ENCODE peak calls at places on chromosome 15, in ten cellular contexts. J is stimulated activated CD8-positive, alpha-beta memory T cell treated with anti-CD3 and anti-CD28 coated beads, Interleukin-7, amount 100 ng/mL, for 24 hours; R is D341Med; I is RWPE2; L is HL-60; Q is activated gamma-delta T cell treated with Interleukin-2 at 50 U/mL for 16 hours; E is T-helper 1 cell; D is EL; S is activated T-cell treated with anti-CD3 and anti-CD28 coated beads for 1 hour; A is LHCN-M2. H is an unnamed sample.
A peak's percentile ranks its signal among the peaks of the same experiment; 100 is the strongest.

GRCh38 chr15:35654334-35654733 is 108.4 kb upstream of the DPH6 start:
- DNase-seq in J (no peak), R (no peak), I (no peak), L (no peak), Q (no peak), E (no peak), D (no peak), S (no peak), A (no peak), H (no peak)

GRCh38 chr15:99249270-99249817 is at the start of gene TTC23:
- DNase-seq in J (no peak), R (no peak), I (no peak), L (no peak), Q (no peak), E (no peak), D (peak; percentile 90), S (no peak), A (peak; percentile 92), H (no peak)

GRCh38 chr15:101543431-101543830 is 53.9 kb upstream of the PCSK6 start:
- DNase-seq in J (no peak), R (no peak), I (no peak), L (no peak), Q (no peak), E (no peak), D (no peak), S (no peak), A (no peak), H (no peak)

GRCh38 chr15:76034111-76034510 is 21.9 kb upstream of the NRG4 start:
- DNase-seq in J (no peak), R (no peak), I (no peak), L (no peak), Q (no peak), E (no peak), D (no peak), S (no peak), A (no peak), H (no peak)

GRCh38 chr15:29736012-29736744 is 86.1 kb downstream of the TJP1 start:
- DNase-seq in J (no peak), R (no peak), I (no peak), L (no peak), Q (no peak), E (no peak), D (no peak), S (no peak), A (peak; percentile 57), H (no peak)

GRCh38 chr15:47587938-47588817 is 129.1 kb upstream of the SEMA6D start:
- DNase-seq in J (no peak), R (no peak), I (no peak), L (no peak), Q (no peak), E (no peak), D (no peak), S (no peak), A (no peak), H (no peak)

GRCh38 chr15:81155375-81156218 is 21.5 kb downstream of the CFAP161 start:
- DNase-seq in J (no peak), R (peak; percentile 53), I (no peak), L (peak; percentile 17), Q (no peak), E (no peak), D (peak; percentile 35), S (no peak), A (peak; percentile 47), H (no peak)

GRCh38 chr15:77186518-77187095 is 115.7 kb upstream of the TSPAN3 start:
- DNase-seq in J (no peak), R (peak; percentile 46), I (no peak), L (no peak), Q (no peak), E (no peak), D (peak; percentile 13), S (no peak), A (peak; percentile 31), H (no peak)

GRCh38 chr15:30985081-30985531 is 6.3 kb downstream of the MTMR10 start:
- DNase-seq in J (no peak), R (peak; percentile 29), I (no peak), L (no peak), Q (no peak), E (no peak), D (peak; percentile 56), S (no peak), A (no peak), H (no peak)

GRCh38 chr15:48242015-48242414 is 35.9 kb downstream of the SLC12A1 start:
- DNase-seq in J (no peak), R (no peak), I (no peak), L (no peak), Q (no peak), E (no peak), D (no peak), S (no peak), A (no peak), H (no peak)

GRCh38 chr15:85037617-85038016 is 56.0 kb downstream of the PDE8A start:
- DNase-seq in J (no peak), R (no peak), I (no peak), L (no peak), Q (no peak), E (no peak), D (no peak), S (no peak), A (no peak), H (no peak)

GRCh38 chr15:23628612-23629233 is 18.9 kb downstream of the MAGEL2 start:
- DNase-seq in J (no peak), R (no peak), I (no peak), L (no peak), Q (no peak), E (no peak), D (no peak), S (no peak), A (no peak), H (no peak)

GRCh38 chr15:52284164-52284563 is 11.4 kb downstream of the MYO5C start:
- DNase-seq in J (no peak), R (no peak), I (no peak), L (no peak), Q (no peak), E (no peak), D (peak; percentile 29), S (no peak), A (no peak), H (no peak)

GRCh38 chr15:73873889-73874511 is 636 bp downstream of the TBC1D21 start:
- DNase-seq in J (no peak), R (no peak), I (no peak), L (peak; percentile 11), Q (peak; percentile 21), E (no peak), D (peak; percentile 53), S (no peak), A (peak; percentile 53), H (no peak)

GRCh38 chr15:37031198-37031597 is 69.2 kb downstream of the MEIS2 start:
- DNase-seq in J (no peak), R (no peak), I (no peak), L (no peak), Q (no peak), E (no peak), D (peak; percentile 57), S (no peak), A (peak; percentile 48), H (no peak)

GRCh38 chr15:52004806-52005205 is 14.2 kb upstream of the MAPK6 start:
- DNase-seq in J (no peak), R (no peak), I (no peak), L (no peak), Q (no peak), E (no peak), D (no peak), S (no peak), A (no peak), H (no peak)

GRCh38 chr15:59437777-59438574 is at the start of gene FAM81A:
- DNase-seq in J (no peak), R (peak; percentile 99), I (peak; percentile 78), L (peak; percentile 32), Q (peak; percentile 32), E (peak; percentile 12), D (peak; percentile 78), S (peak; percentile 10), A (peak; percentile 54), H (no peak)

GRCh38 chr15:35566991-35567390 is 21.0 kb upstream of the DPH6 start:
- DNase-seq in J (no peak), R (no peak), I (no peak), L (no peak), Q (no peak), E (no peak), D (no peak), S (no peak), A (no peak), H (no peak)

GRCh38 chr15:72515591-72516389 is 41.7 kb downstream of the ARIH1 start:
- DNase-seq in J (no peak), R (peak; percentile 19), I (no peak), L (no peak), Q (no peak), E (no peak), D (peak; percentile 13), S (no peak), A (no peak), H (no peak)

GRCh38 chr15:43828061-43828657 is 1.4 kb downstream of the WDR76 start:
- DNase-seq in J (no peak), R (no peak), I (no peak), L (no peak), Q (no peak), E (no peak), D (peak; percentile 28), S (no peak), A (peak; percentile 37), H (no peak)

GRCh38 chr15:31263751-31264533 is 62.7 kb upstream of the KLF13 start:
- DNase-seq in J (peak; percentile 44), R (peak; percentile 46), I (peak; percentile 77), L (peak; percentile 99), Q (peak; percentile 71), E (peak; percentile 54), D (no peak), S (peak; percentile 70), A (no peak), H (peak; percentile 48)

GRCh38 chr15:25775317-25775912 is 87.7 kb downstream of the ATP10A start:
- DNase-seq in J (no peak), R (no peak), I (peak; percentile 63), L (no peak), Q (no peak), E (no peak), D (peak; percentile 74), S (no peak), A (peak; percentile 85), H (no peak)

GRCh38 chr15:59216911-59217310 is 10.3 kb downstream of the LDHAL6B start:
- DNase-seq in J (no peak), R (no peak), I (peak; percentile 9), L (no peak), Q (no peak), E (no peak), D (no peak), S (no peak), A (no peak), H (no peak)

GRCh38 chr15:28992996-28993719 is 107.4 kb downstream of the APBA2 start:
- DNase-seq in J (no peak), R (no peak), I (no peak), L (no peak), Q (no peak), E (no peak), D (peak; percentile 69), S (no peak), A (no peak), H (no peak)

GRCh38 chr15:81113861-81114261 is 20.2 kb upstream of the CFAP161 start:
- DNase-seq in J (no peak), R (no peak), I (no peak), L (no peak), Q (no peak), E (no peak), D (no peak), S (no peak), A (no peak), H (no peak)

GRCh38 chr15:101501703-101502373 is 12.3 kb upstream of the PCSK6 start:
- DNase-seq in J (peak; percentile 29), R (peak; percentile 91), I (peak; percentile 74), L (no peak), Q (peak; percentile 43), E (no peak), D (peak; percentile 27), S (peak; percentile 22), A (peak; percentile 6), H (no peak)

GRCh38 chr15:76109046-76109445 is 49.3 kb downstream of the TMEM266 start:
- DNase-seq in J (no peak), R (no peak), I (no peak), L (no peak), Q (no peak), E (no peak), D (no peak), S (no peak), A (no peak), H (no peak)

GRCh38 chr15:92448370-92448769 is 54.7 kb downstream of the ST8SIA2 start:
- DNase-seq in J (no peak), R (no peak), I (no peak), L (no peak), Q (no peak), E (no peak), D (no peak), S (no peak), A (no peak), H (no peak)